ENCODE peak calls at places on chromosome 6, in ten cellular contexts. V is iPS DF 6.9, R is neuronal stem cell, C is AG09309, P is pancreas, B is ovary, T is HL-60, A is skeletal muscle cell, D is upper lobe of right lung, G is breast epithelium. Z is an unnamed sample.
A peak's percentile ranks its signal among the peaks of the same experiment; 100 is the strongest.

GRCh38 chr6:134046054-134046453 is 6.4 kb downstream of the SLC2A12 start:
- DNase-seq in V (no peak), R (no peak), C (peak; percentile 14), P (no peak), B (no peak), T (no peak), A (no peak), D (no peak), G (no peak), Z (no peak)

GRCh38 chr6:103672169-103672568 is 1187.5 kb downstream of the HACE1 start:
- DNase-seq in V (no peak), R (no peak), C (no peak), P (no peak), B (no peak), T (no peak), A (no peak), D (no peak), G (no peak), Z (peak; percentile 0)

GRCh38 chr6:144373195-144373594 is 88.1 kb downstream of the UTRN start:
- DNase-seq in V (no peak), R (no peak), C (no peak), P (no peak), B (no peak), T (no peak), A (no peak), D (no peak), G (no peak), Z (no peak)

GRCh38 chr6:139987091-139987490 is 612.6 kb upstream of the CITED2 start:
- DNase-seq in V (no peak), R (no peak), C (no peak), P (no peak), B (no peak), T (no peak), A (no peak), D (no peak), G (no peak), Z (no peak)

GRCh38 chr6:128710305-128710704 is 172.6 kb upstream of the LAMA2 start:
- DNase-seq in V (no peak), R (no peak), C (peak; percentile 33), P (no peak), B (no peak), T (no peak), A (peak; percentile 13), D (no peak), G (no peak), Z (no peak)

GRCh38 chr6:130625825-130626500 is 201.2 kb upstream of the SMLR1 start:
- DNase-seq in V (no peak), R (no peak), C (peak; percentile 57), P (no peak), B (no peak), T (no peak), A (no peak), D (no peak), G (no peak), Z (peak; percentile 65)

GRCh38 chr6:16503919-16504554 is 257.2 kb downstream of the ATXN1 start:
- DNase-seq in V (no peak), R (no peak), C (no peak), P (no peak), B (no peak), T (no peak), A (no peak), D (no peak), G (no peak), Z (no peak)

GRCh38 chr6:64280569-64280968 is 645.0 kb downstream of the PHF3 start:
- DNase-seq in V (no peak), R (peak; percentile 29), C (no peak), P (peak; percentile 12), B (no peak), T (no peak), A (no peak), D (no peak), G (no peak), Z (peak; percentile 52)

GRCh38 chr6:97963148-97963680 is 680.2 kb upstream of the MMS22L start:
- DNase-seq in V (no peak), R (no peak), C (no peak), P (no peak), B (no peak), T (no peak), A (no peak), D (no peak), G (no peak), Z (no peak)

GRCh38 chr6:15507746-15508145 is 155.1 kb downstream of the DTNBP1 start:
- DNase-seq in V (no peak), R (no peak), C (no peak), P (no peak), B (no peak), T (no peak), A (no peak), D (peak; percentile 32), G (peak; percentile 39), Z (no peak)

GRCh38 chr6:43945778-43946100 is 175.7 kb downstream of the VEGFA start:
- DNase-seq in V (no peak), R (no peak), C (no peak), P (no peak), B (no peak), T (no peak), A (no peak), D (no peak), G (no peak), Z (no peak)

DNA sequence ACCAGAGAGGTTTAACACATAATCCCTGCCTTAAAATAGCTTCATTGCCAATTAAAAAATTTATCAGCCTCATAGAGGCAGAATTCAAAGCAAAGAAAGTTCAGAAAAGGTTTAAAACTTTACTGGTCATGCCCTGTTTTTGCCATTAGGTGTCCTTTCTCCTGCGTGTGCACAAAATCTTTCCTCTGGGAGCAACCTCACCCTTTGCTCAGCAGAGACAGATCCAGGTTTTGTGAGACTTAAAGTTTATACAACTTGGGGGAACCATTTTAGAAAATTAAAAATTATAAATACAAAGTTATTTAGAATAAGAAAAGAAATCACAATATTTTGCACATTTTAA is 41.8 kb upstream of the SLC22A16 start:
- DNase-seq in V (peak; percentile 27), R (no peak), C (no peak), P (no peak), B (no peak), T (no peak), A (no peak), D (no peak), G (no peak), Z (peak; percentile 22)
- H3K4me3 ChIP-seq in V (no peak overlapping the region), R (no peak overlapping the region), C (no peak overlapping the region), P (no peak overlapping the region), B (no peak overlapping the region), T (no peak overlapping the region), A (no peak overlapping the region), D (no peak overlapping the region), G (no peak overlapping the region), Z (no peak overlapping the region)

GRCh38 chr6:137020771-137021170 is 24.0 kb downstream of the IL20RA start:
- DNase-seq in V (no peak), R (no peak), C (no peak), P (no peak), B (no peak), T (no peak), A (no peak), D (no peak), G (no peak), Z (no peak)

GRCh38 chr6:137015943-137016342 is 28.8 kb downstream of the IL20RA start:
- DNase-seq in V (no peak), R (no peak), C (no peak), P (no peak), B (no peak), T (no peak), A (no peak), D (no peak), G (no peak), Z (no peak)

GRCh38 chr6:137024172-137024990 is 20.4 kb downstream of the IL20RA start:
- DNase-seq in V (no peak), R (no peak), C (no peak), P (no peak), B (no peak), T (no peak), A (no peak), D (no peak), G (no peak), Z (no peak)

GRCh38 chr6:137016366-137016765 is 28.4 kb downstream of the IL20RA start:
- DNase-seq in V (no peak), R (no peak), C (no peak), P (no peak), B (no peak), T (no peak), A (peak; percentile 58), D (no peak), G (no peak), Z (peak; percentile 20)

GRCh38 chr6:137019476-137020272 is 25.1 kb downstream of the IL20RA start:
- DNase-seq in V (no peak), R (no peak), C (no peak), P (no peak), B (no peak), T (no peak), A (no peak), D (no peak), G (no peak), Z (no peak)
- H3K4me3 ChIP-seq in V (no peak overlapping the region), R (no peak overlapping the region), C (no peak overlapping the region), P (no peak overlapping the region), B (no peak overlapping the region), T (no peak overlapping the region), A (no peak overlapping the region), D (no peak overlapping the region), G (no peak overlapping the region), Z (no peak overlapping the region)

GRCh38 chr6:150967910-150968309 is 102.4 kb downstream of the MTHFD1L start:
- DNase-seq in V (no peak), R (no peak), C (no peak), P (no peak), B (no peak), T (no peak), A (no peak), D (no peak), G (no peak), Z (no peak)

GRCh38 chr6:150969901-150970300 is 104.4 kb downstream of the MTHFD1L start:
- DNase-seq in V (no peak), R (no peak), C (no peak), P (no peak), B (no peak), T (no peak), A (no peak), D (no peak), G (no peak), Z (no peak)

GRCh38 chr6:150975136-150975535 is 109.6 kb downstream of the MTHFD1L start:
- DNase-seq in V (no peak), R (no peak), C (no peak), P (no peak), B (no peak), T (no peak), A (no peak), D (no peak), G (no peak), Z (no peak)

GRCh38 chr6:150967381-150967780 is 101.9 kb downstream of the MTHFD1L start:
- DNase-seq in V (no peak), R (no peak), C (no peak), P (no peak), B (no peak), T (no peak), A (no peak), D (no peak), G (no peak), Z (no peak)

GRCh38 chr6:150971230-150971629 is 105.7 kb downstream of the MTHFD1L start:
- DNase-seq in V (no peak), R (no peak), C (no peak), P (no peak), B (no peak), T (no peak), A (no peak), D (no peak), G (no peak), Z (no peak)
- H3K4me3 ChIP-seq in V (no peak overlapping the region), R (no peak overlapping the region), C (no peak overlapping the region), P (no peak overlapping the region), B (no peak overlapping the region), T (no peak overlapping the region), A (no peak overlapping the region), D (no peak overlapping the region), G (no peak overlapping the region), Z (no peak overlapping the region)

GRCh38 chr6:94548211-94548610 is 1029.1 kb upstream of the MANEA start:
- DNase-seq in V (no peak), R (no peak), C (no peak), P (no peak), B (no peak), T (no peak), A (no peak), D (no peak), G (no peak), Z (no peak)
- H3K4me3 ChIP-seq in V (no peak overlapping the region), R (no peak overlapping the region), C (no peak overlapping the region), P (no peak overlapping the region), B (no peak overlapping the region), T (no peak overlapping the region), A (no peak overlapping the region), D (no peak overlapping the region), G (no peak overlapping the region), Z (no peak overlapping the region)

Z was measured in fibroblast of villous mesenchyme.